ENCODE peak calls at places on chromosome 17, in ten cellular contexts. Y is astrocyte of the spinal cord; W is astrocyte of the hippocampus; H is stimulated activated CD4-positive, alpha-beta T cell treated with anti-CD3 and anti-CD28 coated beads, TNF-alpha, amount 100 ng/mL, for 48 hours; L is cerebellar nuclear complex; T is NCI-H345; U is tibial artery; E is activated T-helper 1 cell treated with anti-CD3 and anti-CD28 coated beads, Interleukin-2, amount 50 U/mL, for 16 hours; O is heart right ventricle; J is anterior cingulate cortex. S is an unnamed sample.

GRCh38 chr17:82963104-82963950 is 116.1 kb upstream of the METRNL start:
- DNase-seq in H (no peak), L (no peak), E (no peak), W (peak), T (no peak), O (peak), J (peak), U (peak), Y (peak), S (no peak)

GRCh38 chr17:51103451-51103850 is 17.2 kb downstream of the SPAG9 start:
- DNase-seq in H (no peak), J (no peak), O (no peak), W (no peak), E (no peak), L (no peak), U (no peak), T (no peak), Y (no peak), S (no peak)

GRCh38 chr17:19590912-19591551 is 57.4 kb downstream of the SLC47A1 start:
- DNase-seq in W (no peak), O (no peak), T (peak), E (no peak), L (no peak), U (no peak), H (no peak), Y (no peak), J (no peak), S (no peak)

GRCh38 chr17:2262146-2262587 is 41.4 kb downstream of the SMG6 start:
- DNase-seq in O (no peak), J (no peak), Y (peak), E (no peak), U (no peak), H (no peak), W (peak), L (no peak), T (no peak), S (no peak)

GRCh38 chr17:61507667-61508066 is 55.4 kb downstream of the TBX4 start:
- DNase-seq in U (no peak), H (no peak), E (no peak), Y (no peak), W (no peak), O (no peak), T (no peak), J (no peak), L (no peak), S (no peak)

GRCh38 chr17:58328195-58329034 is at the start of gene TSPOAP1:
- DNase-seq in E (no peak), O (no peak), Y (no peak), U (no peak), H (peak), L (no peak), J (peak), T (no peak), W (no peak), S (peak)

GRCh38 chr17:17947966-17948365 is 24.2 kb downstream of the TOM1L2 start:
- DNase-seq in Y (no peak), W (no peak), J (no peak), H (no peak), T (no peak), O (no peak), L (no peak), E (no peak), U (no peak), S (no peak)

GRCh38 chr17:13283606-13284005 is 265.8 kb upstream of the ELAC2 start:
- DNase-seq in T (no peak), L (no peak), U (no peak), E (no peak), Y (no peak), O (no peak), J (no peak), H (no peak), W (no peak), S (no peak)

GRCh38 chr17:520447-521167 is 168.0 kb upstream of the RPH3AL start:
- DNase-seq in O (no peak), U (no peak), E (no peak), T (no peak), J (no peak), Y (peak), H (no peak), W (peak), L (no peak), S (no peak)

S was measured in caudate nucleus.